ENCODE peak calls at places on chromosomes 12 and 14, in four cellular contexts. S is MCF 10A, C is mucosa of descending colon, H is colonic mucosa. A is an unnamed sample.

GRCh38 chr12:122942609-122943008 is 23.7 kb downstream of the ABCB9 start:
- DNase-seq in S (no peak), H (no peak), C (no peak), A (no peak)

GRCh38 chr14:23323838-23324454 is 2.7 kb downstream of the PABPN1 start:
- DNase-seq in S (no peak), C (no peak), H (no peak), A (no peak)

GRCh38 chr14:99735189-99736135 is 51.4 kb downstream of the CYP46A1 start:
- DNase-seq in H (no peak), C (no peak), S (no peak), A (peak)

GRCh38 chr12:81094718-81095360 is 17.0 kb downstream of the ACSS3 start:
- DNase-seq in S (no peak), H (no peak), C (no peak), A (no peak)

GRCh38 chr12:123936471-123936870 is 36.2 kb downstream of the CCDC92 start:
- DNase-seq in H (no peak), S (no peak), C (no peak), A (no peak)

GRCh38 chr14:80427101-80427500 is 215.8 kb upstream of the DIO2 start:
- DNase-seq in H (no peak), S (peak), C (no peak), A (no peak)

GRCh38 chr12:57213763-57214397 is 2.7 kb upstream of the NXPH4 start:
- DNase-seq in C (no peak), H (no peak), S (no peak), A (no peak)

GRCh38 chr14:29458547-29458946 is 469.1 kb downstream of the PRKD1 start:
- DNase-seq in H (no peak), S (no peak), C (no peak), A (no peak)

GRCh38 chr14:36511981-36512584 is 7.9 kb downstream of the NKX2-1 start:
- DNase-seq in C (no peak), S (no peak), H (no peak), A (no peak)

GRCh38 chr14:68148276-68148675 is 328.7 kb downstream of the RAD51B start:
- DNase-seq in C (no peak), H (no peak), S (no peak), A (no peak)

GRCh38 chr14:91270188-91270587 is 25.7 kb upstream of the GPR68 start:
- DNase-seq in C (no peak), S (no peak), H (no peak), A (no peak)

GRCh38 chr12:52942914-52943207 is 6.1 kb upstream of the KRT18 start:
- DNase-seq in S (no peak), C (no peak), H (no peak), A (no peak)

GRCh38 chr14:96671218-96671617 is 126.0 kb upstream of the VRK1 start:
- DNase-seq in S (no peak), C (no peak), H (no peak), A (no peak)

GRCh38 chr12:96120359-96121100 is 73.6 kb upstream of the ELK3 start:
- DNase-seq in C (peak), S (no peak), H (peak), A (peak)

GRCh38 chr12:56160160-56160763 is 2.1 kb downstream of the MYL6 start:
- DNase-seq in C (peak), H (no peak), S (no peak), A (peak)

GRCh38 chr14:104982548-104983230 is 2.9 kb upstream of the CLBA1 start:
- DNase-seq in C (no peak), H (no peak), S (peak), A (no peak)

GRCh38 chr14:49971156-49972141 is 78.6 kb downstream of the ARF6 start:
- DNase-seq in C (peak), H (peak), S (peak), A (peak)

GRCh38 chr12:13183621-13184020 is 12.9 kb upstream of the EMP1 start:
- DNase-seq in C (no peak), H (no peak), S (no peak), A (no peak)

GRCh38 chr12:104201238-104202001 is 14.2 kb upstream of the TXNRD1 start:
- DNase-seq in H (peak), S (peak), C (peak), A (peak)

GRCh38 chr12:133202493-133203343 is 21.4 kb downstream of the ZNF268 start:
- DNase-seq in C (no peak), H (no peak), S (peak), A (no peak)

GRCh38 chr12:114168061-114168460 is 201.9 kb upstream of the RBM19 start:
- DNase-seq in C (no peak), H (no peak), S (no peak), A (no peak)

GRCh38 chr12:67752226-67752732 is 103.7 kb downstream of the DYRK2 start:
- DNase-seq in S (no peak), H (no peak), C (no peak), A (no peak)

GRCh38 chr14:82710257-82710841 is 1176.7 kb upstream of the SEL1L start:
- DNase-seq in S (peak), H (peak), C (peak), A (peak)

GRCh38 chr14:35144029-35144428 is 21.7 kb downstream of the PRORP start:
- DNase-seq in S (no peak), C (no peak), H (no peak), A (no peak)

GRCh38 chr14:35146711-35147149 is 24.4 kb downstream of the PRORP start:
- DNase-seq in C (no peak), S (no peak), H (no peak), A (no peak)

GRCh38 chr14:35138585-35138984 is 16.2 kb downstream of the PRORP start:
- DNase-seq in C (no peak), S (no peak), H (no peak), A (no peak)

DNA sequence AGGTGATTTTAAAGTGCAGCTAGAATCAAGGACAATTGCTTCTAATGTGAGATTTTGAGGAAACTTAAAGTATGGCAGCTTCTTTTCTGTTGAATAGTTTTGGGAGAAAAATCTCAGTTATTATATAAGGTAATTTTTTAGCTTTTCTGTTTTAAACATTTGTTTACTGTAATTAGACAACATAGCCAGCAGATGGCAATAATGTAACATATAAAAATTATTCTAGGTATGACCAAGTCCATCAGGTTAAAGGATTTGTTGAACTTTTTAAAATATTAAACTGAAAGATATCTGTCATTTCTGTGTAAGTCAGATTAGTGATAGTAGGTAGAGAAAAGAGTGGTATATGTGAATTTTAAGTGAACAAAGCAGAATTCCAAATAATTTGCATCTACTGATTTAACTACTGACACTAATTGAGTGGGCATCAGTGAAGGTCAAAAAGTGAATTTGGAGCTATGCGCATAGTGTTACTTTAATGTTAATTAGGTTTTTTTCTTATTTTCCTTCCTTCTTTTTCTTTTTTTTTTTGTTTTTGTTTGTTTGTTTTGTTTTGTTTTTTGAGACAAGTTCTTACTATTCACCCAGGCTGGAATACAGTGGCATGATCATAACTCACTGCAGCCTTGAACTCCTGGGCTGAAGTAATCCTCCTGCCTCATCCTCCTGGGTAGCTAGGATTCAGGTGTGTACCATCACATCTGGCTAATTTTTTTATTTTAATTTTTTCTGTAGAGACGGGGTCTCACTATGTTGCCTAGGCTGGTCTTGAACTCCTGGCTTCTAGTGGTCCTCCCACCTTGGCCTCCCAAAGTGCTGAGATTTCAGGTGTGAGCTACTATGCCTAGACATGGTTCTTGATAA is 18.6 kb downstream of the PRORP start:
- DNase-seq in H (no peak), C (no peak), S (no peak), A (no peak)
- TF ChIP-seq CTCF in H (peak), C (no peak), S (peak), A (peak)

DNA sequence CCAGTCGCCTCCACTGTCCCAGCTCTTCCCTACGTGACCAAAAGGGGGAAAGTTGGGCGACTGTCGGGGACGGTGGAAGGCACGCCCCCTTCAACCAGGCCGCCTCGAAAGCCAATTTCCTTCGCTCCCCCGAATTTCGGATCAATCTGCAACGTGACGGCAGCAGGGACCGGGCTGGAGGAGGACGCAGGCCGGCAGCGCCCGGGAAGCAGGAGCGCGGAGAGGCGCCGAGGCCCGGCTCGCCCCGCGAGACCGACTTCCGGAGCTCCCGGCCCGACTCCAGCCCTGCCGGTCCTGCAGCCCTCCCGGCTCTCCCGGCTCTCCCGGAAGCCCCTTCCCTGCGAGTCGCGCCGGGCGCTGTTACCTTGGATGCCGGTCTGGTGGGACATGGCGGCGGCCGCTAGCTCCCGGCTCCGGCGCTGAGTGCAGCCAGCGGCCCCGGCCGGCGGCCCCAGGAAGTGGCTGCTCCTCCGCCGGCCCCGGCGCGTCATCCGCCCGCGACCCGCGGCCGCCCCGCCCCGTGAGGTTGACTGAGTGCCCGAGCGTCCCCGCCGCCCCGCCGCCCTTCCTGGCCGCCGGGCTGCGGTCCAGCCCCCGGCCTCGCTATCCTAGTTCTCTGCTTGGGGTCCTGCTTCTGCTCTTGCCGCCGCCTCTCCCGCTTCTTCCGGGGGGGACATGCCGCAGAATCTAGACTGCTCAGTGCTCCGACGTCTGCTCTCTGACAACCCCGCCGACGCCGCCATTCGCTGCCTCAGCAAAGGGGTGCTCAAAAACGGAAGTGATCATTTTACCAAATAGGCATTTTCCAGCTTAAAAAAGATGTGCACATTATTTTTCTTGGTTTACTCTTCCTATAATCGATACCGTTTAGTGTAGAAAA is at the start of gene TWF1:
- DNase-seq in C (peak), H (peak), S (peak), A (peak)
- TF ChIP-seq CTCF in C (no peak), H (no peak), S (peak), A (peak)

GRCh38 chr14:58899317-58899713 is 261.6 kb downstream of the DACT1 start:
- DNase-seq in S (peak), H (no peak), C (no peak), A (no peak)
- TF ChIP-seq CTCF in S (no peak), H (no peak), C (no peak), A (no peak)

DNA sequence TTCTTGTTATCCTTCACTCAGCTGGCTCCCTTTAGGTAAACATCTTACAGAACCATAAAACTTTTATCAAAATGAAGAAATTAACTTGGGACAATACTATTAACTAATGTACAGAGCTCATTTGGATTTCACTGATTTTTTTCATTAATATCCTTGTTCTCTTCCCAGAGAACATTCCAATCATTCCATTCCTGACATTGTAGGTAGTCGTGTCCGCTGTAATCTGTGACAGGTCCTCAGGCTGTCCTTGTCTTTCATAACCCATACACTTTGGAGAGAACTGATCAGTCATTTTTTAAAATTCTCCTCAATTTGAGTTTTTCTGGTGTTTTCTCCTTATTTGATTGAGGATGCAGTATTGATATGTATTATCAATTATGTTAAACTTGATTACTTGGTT is 916.8 kb downstream of the GALC start:
- DNase-seq in H (no peak), C (no peak), S (no peak), A (no peak)
- TF ChIP-seq CTCF in H (no peak), C (no peak), S (no peak), A (no peak)

DNA sequence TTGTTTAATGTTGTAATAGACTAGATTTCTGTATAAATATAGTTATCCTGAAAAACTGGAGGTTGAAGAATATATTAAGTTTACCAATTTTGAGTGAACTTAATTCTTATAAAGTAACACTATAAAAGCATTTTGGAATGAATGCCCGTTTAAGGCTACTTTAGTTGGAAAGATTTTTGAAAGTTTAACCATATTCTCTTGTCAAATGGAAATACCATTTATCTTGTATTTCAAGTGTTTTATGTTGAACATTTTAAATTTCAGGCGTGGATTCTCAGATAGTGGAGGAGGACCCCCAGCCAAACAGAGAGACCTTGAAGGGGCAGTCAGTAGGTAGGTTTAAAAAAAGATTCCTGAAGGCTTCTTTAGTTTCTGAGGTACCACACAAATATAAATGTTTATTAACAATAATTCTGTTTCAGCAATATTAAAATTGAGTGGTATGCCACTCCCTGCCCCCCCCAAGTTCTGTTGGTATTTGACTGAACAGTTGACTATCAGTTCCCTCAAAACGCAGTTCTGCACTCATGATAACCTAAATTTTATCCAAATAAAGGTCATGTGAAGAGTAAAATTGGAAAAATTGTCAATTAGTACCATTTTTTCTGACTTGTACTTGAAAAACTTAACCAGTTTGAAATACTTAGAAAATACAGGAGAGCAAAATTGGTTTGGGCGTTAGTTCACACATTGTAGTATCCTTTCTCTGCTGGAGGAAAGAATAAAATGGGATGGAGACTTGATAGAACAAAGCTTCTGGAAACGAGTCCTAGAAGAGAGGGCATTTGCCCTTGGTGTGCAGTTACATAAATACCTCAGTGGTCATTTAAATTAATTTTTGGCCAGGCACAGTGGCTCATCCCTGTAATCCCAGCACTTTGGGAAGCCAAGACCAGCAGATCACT is 1.5 kb downstream of the PNN start:
- DNase-seq in S (no peak), C (no peak), H (no peak), A (no peak)
- TF ChIP-seq CTCF in S (no peak), C (no peak), H (no peak), A (no peak)

A was measured in transverse colon.